ENCODE peak calls at places on chromosome 2, in eight cellular contexts. F, D, H, A, P, K, L and O are unnamed samples.

GRCh38 chr2:1458432-1458831 is 45.2 kb downstream of the TPO start:
- DNase-seq in F (no peak), D (no peak), H (no peak), A (no peak), P (no peak), K (no peak), L (no peak), O (no peak)

GRCh38 chr2:152254486-152254885 is 78.9 kb upstream of the STAM2 start:
- DNase-seq in F (no peak), D (no peak), H (no peak), A (no peak), P (no peak), K (no peak), L (no peak), O (no peak)

GRCh38 chr2:20242727-20243377 is 17.9 kb upstream of the SDC1 start:
- DNase-seq in F (peak; percentile 62), D (no peak), H (no peak), A (no peak), P (peak; percentile 20), K (no peak), L (peak; percentile 42), O (no peak)

GRCh38 chr2:20663196-20664070 is 3.5 kb upstream of the GDF7 start:
- DNase-seq in F (no peak), D (no peak), H (no peak), A (no peak), P (no peak), K (no peak), L (no peak), O (no peak)

GRCh38 chr2:41965886-41966285 is 81.9 kb upstream of the PKDCC start:
- DNase-seq in F (no peak), D (no peak), H (peak; percentile 54), A (peak; percentile 70), P (no peak), K (peak; percentile 73), L (no peak), O (no peak)

GRCh38 chr2:12619975-12620374 is 96.8 kb upstream of the TRIB2 start:
- DNase-seq in F (no peak), D (peak; percentile 93), H (peak; percentile 93), A (peak; percentile 94), P (no peak), K (peak; percentile 91), L (no peak), O (no peak)

GRCh38 chr2:195124391-195125079 is 532.5 kb upstream of the SLC39A10 start:
- DNase-seq in F (no peak), D (no peak), H (no peak), A (no peak), P (no peak), K (no peak), L (no peak), O (no peak)

GRCh38 chr2:128591841-128592822 is 273.5 kb upstream of the HS6ST1 start:
- DNase-seq in F (peak; percentile 29), D (no peak), H (no peak), A (no peak), P (no peak), K (no peak), L (no peak), O (no peak)

GRCh38 chr2:224918626-224919471 is 123.4 kb downstream of the DOCK10 start:
- DNase-seq in F (no peak), D (no peak), H (no peak), A (no peak), P (no peak), K (no peak), L (no peak), O (no peak)

DNA sequence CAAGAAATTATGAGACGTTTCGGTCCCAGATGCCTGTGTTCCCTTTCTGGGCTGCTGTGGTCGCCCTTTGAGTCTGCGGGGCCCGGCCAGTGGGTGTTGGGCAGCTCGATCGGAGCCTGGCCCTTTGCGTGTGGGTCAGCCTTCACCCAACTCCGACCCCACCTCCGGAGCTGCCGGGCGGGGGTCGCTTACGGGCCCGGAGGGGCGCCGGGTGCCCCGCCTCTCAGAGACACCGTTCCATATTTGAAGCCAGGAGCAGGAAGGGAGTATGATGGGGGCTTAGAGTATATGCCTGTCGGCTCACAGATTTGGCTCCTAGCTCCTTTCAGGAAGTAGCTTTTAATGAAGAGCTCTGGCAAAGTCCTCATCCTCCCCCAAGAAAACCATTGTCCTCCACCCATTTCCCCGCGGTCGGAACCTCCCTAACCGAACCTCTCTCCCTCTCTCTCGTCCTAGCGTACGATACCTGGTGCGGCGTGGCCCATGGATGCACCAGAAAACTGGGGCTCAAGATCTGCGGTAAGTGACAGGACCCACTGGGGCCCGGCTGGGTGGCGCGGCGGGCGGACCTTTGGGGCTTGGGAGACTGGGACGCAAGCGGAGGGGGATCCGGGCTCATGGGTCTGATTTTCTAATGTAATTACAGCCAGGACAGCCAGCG is 5.1 kb downstream of the GAD1 start:
- DNase-seq in F (peak; percentile 31), D (no peak), H (no peak), A (no peak), P (no peak), K (no peak), L (no peak), O (no peak)
- TF ChIP-seq EZH2 in F (peak; percentile 98), D (peak; percentile 25), H (no peak), A (no peak), P (no peak), K (no peak), L (no peak), O (no peak)

GRCh38 chr2:96102596-96103387 is 13.6 kb downstream of the ADRA2B start:
- DNase-seq in F (no peak), D (no peak), H (no peak), A (no peak), P (no peak), K (no peak), L (no peak), O (no peak)

GRCh38 chr2:96097951-96098823 is 18.2 kb downstream of the ADRA2B start:
- DNase-seq in F (no peak), D (no peak), H (no peak), A (no peak), P (no peak), K (no peak), L (no peak), O (no peak)

GRCh38 chr2:96098900-96099590 is 17.3 kb downstream of the ADRA2B start:
- DNase-seq in F (no peak), D (no peak), H (no peak), A (no peak), P (no peak), K (no peak), L (no peak), O (no peak)

GRCh38 chr2:96100893-96101304 is 15.5 kb downstream of the ADRA2B start:
- DNase-seq in F (no peak), D (no peak), H (no peak), A (no peak), P (no peak), K (no peak), L (no peak), O (no peak)

GRCh38 chr2:96099861-96100798 is 16.2 kb downstream of the ADRA2B start:
- DNase-seq in F (peak; percentile 41), D (peak; percentile 56), H (no peak), A (no peak), P (no peak), K (no peak), L (no peak), O (no peak)
- H3K79me2 ChIP-seq in F (no peaks in the 10 kb centered on the region), D (no peaks in the 10 kb centered on the region), H (no peaks in the 10 kb centered on the region), A (no peaks in the 10 kb centered on the region), P (no peaks in the 10 kb centered on the region), K (no peaks in the 10 kb centered on the region), L (no peaks in the 10 kb centered on the region), O (no peaks in the 10 kb centered on the region)

DNA sequence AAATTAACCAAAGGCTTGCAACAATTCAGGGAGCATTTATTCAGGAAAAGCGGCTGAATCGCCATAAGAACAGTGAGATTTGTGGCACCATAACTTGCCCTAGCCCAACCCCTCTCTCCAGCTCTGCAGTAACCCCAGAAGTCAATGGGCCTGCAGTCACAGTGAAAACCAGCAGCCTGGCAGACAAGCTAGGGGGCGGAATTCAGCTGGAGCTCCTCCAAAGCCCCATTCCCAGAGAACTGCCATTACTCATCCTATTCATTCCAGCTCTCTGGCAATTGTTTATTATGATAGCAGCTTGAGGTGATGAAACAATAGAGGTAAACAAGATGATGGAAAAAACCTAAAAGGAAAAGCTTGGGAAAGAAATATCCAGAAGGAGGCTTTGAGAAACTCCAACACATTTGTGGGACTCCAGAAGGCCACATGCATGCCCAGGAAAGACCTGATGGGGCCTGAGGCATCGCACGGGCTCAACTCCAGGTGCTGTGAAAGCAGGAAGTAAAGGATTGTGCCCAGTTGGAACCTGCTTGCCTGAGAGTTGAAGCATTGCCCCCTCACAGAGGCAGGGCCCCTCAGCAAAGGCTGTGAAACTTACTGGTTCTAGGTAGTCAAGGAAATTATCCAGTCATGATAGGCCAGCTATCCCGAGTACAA is 126.8 kb downstream of the TWIST2 start:
- DNase-seq in F (peak; percentile 49), D (peak; percentile 60), H (peak; percentile 91), A (peak; percentile 89), P (no peak), K (peak; percentile 94), L (peak; percentile 30), O (no peak)
- H3K4me2 ChIP-seq in F (no peak overlapping the region), D (peak overlapping the region; percentile 65), H (peak overlapping the region; percentile 59), A (peak overlapping the region; percentile 78), P (no peak overlapping the region), K (peak overlapping the region; percentile 62), L (no peak overlapping the region), O (no peak overlapping the region)

GRCh38 chr2:6443424-6443823 is 422.3 kb downstream of the CMPK2 start:
- DNase-seq in F (no peak), D (no peak), H (peak; percentile 26), A (no peak), P (no peak), K (no peak), L (no peak), O (no peak)
- TF ChIP-seq EZH2 in F (no peak), D (no peak), H (no peak), A (no peak), P (no peak), K (no peak), L (no peak), O (no peak)

GRCh38 chr2:100856732-100857131 is 36.8 kb downstream of the NPAS2 start:
- DNase-seq in F (no peak), D (no peak), H (no peak), A (no peak), P (no peak), K (no peak), L (no peak), O (no peak)
- H3K79me2 ChIP-seq in F (no peaks in the 10 kb centered on the region), D (peaks cover 88% of the 10 kb centered on the region), H (peaks cover 24% of the 10 kb centered on the region), A (peaks cover 25% of the 10 kb centered on the region), P (no peaks in the 10 kb centered on the region), K (no peaks in the 10 kb centered on the region), L (no peaks in the 10 kb centered on the region), O (peaks cover 34% of the 10 kb centered on the region)